ENCODE peak calls at places on chromosomes 3 and 15, in ten cellular contexts. One of them, this sample, is unnamed.

GRCh38 chr3:136535906-136536305 is 216.3 kb downstream of the STAG1 start:
- DNase-seq in aorta: no peak
- DNase-seq in colonic mucosa: no peak
- DNase-seq in neuronal stem cell: no peak
- DNase-seq in AG09309: no peak
- DNase-seq in IMR-90: peak
- DNase-seq in right lobe of liver: no peak
- DNase-seq in left ventricle myocardium inferior: no peak
- DNase-seq in cardiac muscle cell: no peak
- DNase-seq in astrocyte of the spinal cord: peak
- DNase-seq in this sample: no peak

GRCh38 chr3:171948674-171949073 is 90.7 kb upstream of the FNDC3B start:
- DNase-seq in aorta: no peak
- DNase-seq in colonic mucosa: no peak
- DNase-seq in neuronal stem cell: no peak
- DNase-seq in AG09309: no peak
- DNase-seq in IMR-90: no peak
- DNase-seq in right lobe of liver: no peak
- DNase-seq in left ventricle myocardium inferior: no peak
- DNase-seq in cardiac muscle cell: no peak
- DNase-seq in astrocyte of the spinal cord: no peak
- DNase-seq in this sample: no peak

GRCh38 chr3:189338366-189338765 is 166.6 kb downstream of the TPRG1 start:
- DNase-seq in aorta: no peak
- DNase-seq in colonic mucosa: no peak
- DNase-seq in neuronal stem cell: no peak
- DNase-seq in AG09309: no peak
- DNase-seq in IMR-90: no peak
- DNase-seq in right lobe of liver: no peak
- DNase-seq in left ventricle myocardium inferior: no peak
- DNase-seq in cardiac muscle cell: no peak
- DNase-seq in astrocyte of the spinal cord: no peak
- DNase-seq in this sample: no peak

GRCh38 chr3:189118896-189119295 is 52.9 kb upstream of the TPRG1 start:
- DNase-seq in aorta: no peak
- DNase-seq in colonic mucosa: no peak
- DNase-seq in neuronal stem cell: no peak
- DNase-seq in AG09309: no peak
- DNase-seq in IMR-90: no peak
- DNase-seq in right lobe of liver: no peak
- DNase-seq in left ventricle myocardium inferior: no peak
- DNase-seq in cardiac muscle cell: no peak
- DNase-seq in astrocyte of the spinal cord: no peak
- DNase-seq in this sample: no peak

GRCh38 chr3:97872209-97873042 is 50.6 kb downstream of the CRYBG3 start:
- DNase-seq in aorta: no peak
- DNase-seq in colonic mucosa: no peak
- DNase-seq in neuronal stem cell: no peak
- DNase-seq in AG09309: peak
- DNase-seq in IMR-90: peak
- DNase-seq in right lobe of liver: no peak
- DNase-seq in left ventricle myocardium inferior: no peak
- DNase-seq in cardiac muscle cell: no peak
- DNase-seq in astrocyte of the spinal cord: peak
- DNase-seq in this sample: no peak

GRCh38 chr15:59020321-59020720 is 32.9 kb downstream of the RNF111 start:
- DNase-seq in aorta: no peak
- DNase-seq in colonic mucosa: no peak
- DNase-seq in neuronal stem cell: no peak
- DNase-seq in AG09309: no peak
- DNase-seq in IMR-90: no peak
- DNase-seq in right lobe of liver: no peak
- DNase-seq in left ventricle myocardium inferior: no peak
- DNase-seq in cardiac muscle cell: no peak
- DNase-seq in astrocyte of the spinal cord: peak
- DNase-seq in this sample: no peak

GRCh38 chr15:95923797-95924196 is 406.7 kb upstream of the NR2F2 start:
- DNase-seq in aorta: no peak
- DNase-seq in colonic mucosa: no peak
- DNase-seq in neuronal stem cell: no peak
- DNase-seq in AG09309: no peak
- DNase-seq in IMR-90: no peak
- DNase-seq in right lobe of liver: no peak
- DNase-seq in left ventricle myocardium inferior: no peak
- DNase-seq in cardiac muscle cell: no peak
- DNase-seq in astrocyte of the spinal cord: no peak
- DNase-seq in this sample: no peak

GRCh38 chr3:62577153-62577552 is 203.8 kb upstream of the FEZF2 start:
- DNase-seq in aorta: no peak
- DNase-seq in colonic mucosa: no peak
- DNase-seq in neuronal stem cell: no peak
- DNase-seq in AG09309: no peak
- DNase-seq in IMR-90: no peak
- DNase-seq in right lobe of liver: no peak
- DNase-seq in left ventricle myocardium inferior: no peak
- DNase-seq in cardiac muscle cell: no peak
- DNase-seq in astrocyte of the spinal cord: no peak
- DNase-seq in this sample: no peak

GRCh38 chr15:26525096-26525495 is 247.8 kb downstream of the GABRB3 start:
- DNase-seq in aorta: no peak
- DNase-seq in colonic mucosa: no peak
- DNase-seq in neuronal stem cell: no peak
- DNase-seq in AG09309: no peak
- DNase-seq in IMR-90: no peak
- DNase-seq in right lobe of liver: no peak
- DNase-seq in left ventricle myocardium inferior: no peak
- DNase-seq in cardiac muscle cell: no peak
- DNase-seq in astrocyte of the spinal cord: no peak
- DNase-seq in this sample: no peak

GRCh38 chr15:58302832-58303231 is 129.0 kb upstream of the LIPC start:
- DNase-seq in aorta: no peak
- DNase-seq in colonic mucosa: no peak
- DNase-seq in neuronal stem cell: no peak
- DNase-seq in AG09309: no peak
- DNase-seq in IMR-90: peak
- DNase-seq in right lobe of liver: no peak
- DNase-seq in left ventricle myocardium inferior: no peak
- DNase-seq in cardiac muscle cell: no peak
- DNase-seq in astrocyte of the spinal cord: no peak
- DNase-seq in this sample: no peak

GRCh38 chr3:17742092-17742836 is at the start of gene TBC1D5:
- DNase-seq in aorta: peak
- DNase-seq in colonic mucosa: peak
- DNase-seq in neuronal stem cell: peak
- DNase-seq in AG09309: peak
- DNase-seq in IMR-90: peak
- DNase-seq in right lobe of liver: peak
- DNase-seq in left ventricle myocardium inferior: peak
- DNase-seq in cardiac muscle cell: peak
- DNase-seq in astrocyte of the spinal cord: peak
- DNase-seq in this sample: peak

GRCh38 chr3:172018364-172018763 is 21.0 kb upstream of the FNDC3B start:
- DNase-seq in aorta: no peak
- DNase-seq in colonic mucosa: no peak
- DNase-seq in neuronal stem cell: no peak
- DNase-seq in AG09309: no peak
- DNase-seq in IMR-90: no peak
- DNase-seq in right lobe of liver: no peak
- DNase-seq in left ventricle myocardium inferior: no peak
- DNase-seq in cardiac muscle cell: no peak
- DNase-seq in astrocyte of the spinal cord: no peak
- DNase-seq in this sample: no peak

GRCh38 chr3:182971637-182972036 is 8.7 kb downstream of the DCUN1D1 start:
- DNase-seq in aorta: no peak
- DNase-seq in colonic mucosa: no peak
- DNase-seq in neuronal stem cell: no peak
- DNase-seq in AG09309: no peak
- DNase-seq in IMR-90: peak
- DNase-seq in right lobe of liver: no peak
- DNase-seq in left ventricle myocardium inferior: no peak
- DNase-seq in cardiac muscle cell: no peak
- DNase-seq in astrocyte of the spinal cord: peak
- DNase-seq in this sample: no peak

GRCh38 chr15:66387176-66388056 is 704 bp downstream of the MAP2K1 start:
- DNase-seq in aorta: peak
- DNase-seq in colonic mucosa: peak
- DNase-seq in neuronal stem cell: peak
- DNase-seq in AG09309: peak
- DNase-seq in IMR-90: peak
- DNase-seq in right lobe of liver: peak
- DNase-seq in left ventricle myocardium inferior: peak
- DNase-seq in cardiac muscle cell: peak
- DNase-seq in astrocyte of the spinal cord: peak
- DNase-seq in this sample: no peak

GRCh38 chr3:113844622-113845222 is 6.1 kb downstream of the GRAMD1C start:
- DNase-seq in aorta: no peak
- DNase-seq in colonic mucosa: no peak
- DNase-seq in neuronal stem cell: peak
- DNase-seq in AG09309: no peak
- DNase-seq in IMR-90: peak
- DNase-seq in right lobe of liver: no peak
- DNase-seq in left ventricle myocardium inferior: no peak
- DNase-seq in cardiac muscle cell: peak
- DNase-seq in astrocyte of the spinal cord: peak
- DNase-seq in this sample: no peak

DNA sequence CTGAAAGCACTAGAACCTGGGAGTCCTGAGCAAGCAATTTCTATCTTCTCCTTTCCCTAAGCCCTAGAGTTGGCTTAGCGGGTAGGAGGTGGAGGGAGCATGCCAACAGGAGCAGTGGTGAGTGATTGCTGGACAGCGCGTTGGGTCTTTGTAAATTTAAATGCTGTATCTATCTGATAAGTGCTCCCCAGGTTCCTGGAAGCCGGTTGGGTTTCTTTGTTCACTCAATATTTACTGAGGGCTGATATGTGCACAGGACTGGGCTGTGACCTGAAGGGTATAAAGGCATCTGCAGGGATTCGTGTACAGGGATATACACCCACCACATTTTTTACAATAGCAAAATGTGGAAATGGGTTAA is 2.2 kb downstream of the PDIA5 start:
- DNase-seq in aorta: no peak
- DNase-seq in colonic mucosa: no peak
- DNase-seq in neuronal stem cell: no peak
- DNase-seq in AG09309: no peak
- DNase-seq in IMR-90: no peak
- DNase-seq in right lobe of liver: peak
- DNase-seq in left ventricle myocardium inferior: no peak
- DNase-seq in cardiac muscle cell: no peak
- DNase-seq in astrocyte of the spinal cord: no peak
- DNase-seq in this sample: peak
- H3K4me3 ChIP-seq in aorta: no peak
- H3K4me3 ChIP-seq in colonic mucosa: no peak
- H3K4me3 ChIP-seq in neuronal stem cell: no peak
- H3K4me3 ChIP-seq in AG09309: no peak
- H3K4me3 ChIP-seq in IMR-90: no peak
- H3K4me3 ChIP-seq in right lobe of liver: peak
- H3K4me3 ChIP-seq in left ventricle myocardium inferior: peak
- H3K4me3 ChIP-seq in cardiac muscle cell: no peak
- H3K4me3 ChIP-seq in astrocyte of the spinal cord: no peak
- H3K4me3 ChIP-seq in this sample: peak

GRCh38 chr3:115676336-115676735 is 53.0 kb downstream of the GAP43 start:
- DNase-seq in aorta: no peak
- DNase-seq in colonic mucosa: no peak
- DNase-seq in neuronal stem cell: no peak
- DNase-seq in AG09309: no peak
- DNase-seq in IMR-90: no peak
- DNase-seq in right lobe of liver: no peak
- DNase-seq in left ventricle myocardium inferior: no peak
- DNase-seq in cardiac muscle cell: no peak
- DNase-seq in astrocyte of the spinal cord: no peak
- DNase-seq in this sample: no peak

GRCh38 chr3:115673860-115674259 is 50.5 kb downstream of the GAP43 start:
- DNase-seq in aorta: no peak
- DNase-seq in colonic mucosa: no peak
- DNase-seq in neuronal stem cell: no peak
- DNase-seq in AG09309: no peak
- DNase-seq in IMR-90: no peak
- DNase-seq in right lobe of liver: no peak
- DNase-seq in left ventricle myocardium inferior: no peak
- DNase-seq in cardiac muscle cell: no peak
- DNase-seq in astrocyte of the spinal cord: no peak
- DNase-seq in this sample: no peak

GRCh38 chr3:115667175-115668065 is 44.1 kb downstream of the GAP43 start:
- DNase-seq in aorta: no peak
- DNase-seq in colonic mucosa: no peak
- DNase-seq in neuronal stem cell: no peak
- DNase-seq in AG09309: no peak
- DNase-seq in IMR-90: no peak
- DNase-seq in right lobe of liver: no peak
- DNase-seq in left ventricle myocardium inferior: no peak
- DNase-seq in cardiac muscle cell: no peak
- DNase-seq in astrocyte of the spinal cord: peak
- DNase-seq in this sample: no peak

GRCh38 chr3:115670911-115671310 is 47.6 kb downstream of the GAP43 start:
- DNase-seq in aorta: no peak
- DNase-seq in colonic mucosa: no peak
- DNase-seq in neuronal stem cell: no peak
- DNase-seq in AG09309: no peak
- DNase-seq in IMR-90: no peak
- DNase-seq in right lobe of liver: no peak
- DNase-seq in left ventricle myocardium inferior: no peak
- DNase-seq in cardiac muscle cell: no peak
- DNase-seq in astrocyte of the spinal cord: no peak
- DNase-seq in this sample: no peak

GRCh38 chr3:115671761-115672455 is 48.6 kb downstream of the GAP43 start:
- DNase-seq in aorta: no peak
- DNase-seq in colonic mucosa: no peak
- DNase-seq in neuronal stem cell: no peak
- DNase-seq in AG09309: no peak
- DNase-seq in IMR-90: no peak
- DNase-seq in right lobe of liver: no peak
- DNase-seq in left ventricle myocardium inferior: no peak
- DNase-seq in cardiac muscle cell: no peak
- DNase-seq in astrocyte of the spinal cord: peak
- DNase-seq in this sample: no peak
- H3K4me3 ChIP-seq in aorta: no peak
- H3K4me3 ChIP-seq in colonic mucosa: no peak
- H3K4me3 ChIP-seq in neuronal stem cell: no peak
- H3K4me3 ChIP-seq in AG09309: no peak
- H3K4me3 ChIP-seq in IMR-90: peak
- H3K4me3 ChIP-seq in right lobe of liver: no peak
- H3K4me3 ChIP-seq in left ventricle myocardium inferior: peak
- H3K4me3 ChIP-seq in cardiac muscle cell: no peak
- H3K4me3 ChIP-seq in astrocyte of the spinal cord: no peak
- H3K4me3 ChIP-seq in this sample: no peak

GRCh38 chr3:63937661-63938651 is 25.8 kb upstream of the SCAANT1 start:
- DNase-seq in aorta: no peak
- DNase-seq in colonic mucosa: peak
- DNase-seq in neuronal stem cell: no peak
- DNase-seq in AG09309: no peak
- DNase-seq in IMR-90: no peak
- DNase-seq in right lobe of liver: no peak
- DNase-seq in left ventricle myocardium inferior: no peak
- DNase-seq in cardiac muscle cell: no peak
- DNase-seq in astrocyte of the spinal cord: no peak
- DNase-seq in this sample: peak
- H3K4me3 ChIP-seq in aorta: no peak
- H3K4me3 ChIP-seq in colonic mucosa: no peak
- H3K4me3 ChIP-seq in neuronal stem cell: no peak
- H3K4me3 ChIP-seq in AG09309: no peak
- H3K4me3 ChIP-seq in IMR-90: no peak
- H3K4me3 ChIP-seq in right lobe of liver: no peak
- H3K4me3 ChIP-seq in left ventricle myocardium inferior: no peak
- H3K4me3 ChIP-seq in cardiac muscle cell: no peak
- H3K4me3 ChIP-seq in astrocyte of the spinal cord: no peak
- H3K4me3 ChIP-seq in this sample: peak

GRCh38 chr3:72490688-72491430 is 357.4 kb downstream of the SHQ1 start:
- DNase-seq in aorta: peak
- DNase-seq in colonic mucosa: no peak
- DNase-seq in neuronal stem cell: no peak
- DNase-seq in AG09309: no peak
- DNase-seq in IMR-90: no peak
- DNase-seq in right lobe of liver: no peak
- DNase-seq in left ventricle myocardium inferior: no peak
- DNase-seq in cardiac muscle cell: no peak
- DNase-seq in astrocyte of the spinal cord: no peak
- DNase-seq in this sample: no peak
- H3K4me3 ChIP-seq in aorta: no peak
- H3K4me3 ChIP-seq in colonic mucosa: no peak
- H3K4me3 ChIP-seq in neuronal stem cell: no peak
- H3K4me3 ChIP-seq in AG09309: no peak
- H3K4me3 ChIP-seq in IMR-90: no peak
- H3K4me3 ChIP-seq in right lobe of liver: no peak
- H3K4me3 ChIP-seq in left ventricle myocardium inferior: no peak
- H3K4me3 ChIP-seq in cardiac muscle cell: no peak
- H3K4me3 ChIP-seq in astrocyte of the spinal cord: no peak
- H3K4me3 ChIP-seq in this sample: no peak